ENCODE peak calls at places on chromosomes 5 and 9, in ten cellular contexts. H, R, B, K, G, W, Z, V, A and J are unnamed samples.

GRCh38 chr5:165781703-165782102 is 2276.3 kb downstream of the MAT2B start:
- DNase-seq in G (no peak), V (no peak), Z (no peak), A (no peak), B (no peak), H (no peak), R (no peak), K (no peak), W (no peak), J (no peak)

GRCh38 chr5:168317096-168317520 is 25.7 kb downstream of the WWC1 start:
- DNase-seq in A (no peak), W (no peak), K (no peak), Z (no peak), B (no peak), R (no peak), G (no peak), H (no peak), V (no peak), J (no peak)

GRCh38 chr9:133726401-133727276 is 11.5 kb downstream of the SARDH start:
- DNase-seq in V (no peak), H (peak), W (peak), Z (peak), K (peak), G (peak), A (peak), R (peak), B (peak), J (peak)

GRCh38 chr5:180521101-180521500 is 26.9 kb downstream of the CNOT6 start:
- DNase-seq in W (no peak), H (no peak), Z (no peak), K (no peak), A (no peak), R (no peak), V (no peak), B (no peak), G (no peak), J (no peak)

GRCh38 chr9:122116040-122116439 is 22.9 kb upstream of the TTLL11 start:
- DNase-seq in K (no peak), A (no peak), H (no peak), R (no peak), G (no peak), Z (no peak), B (no peak), V (no peak), W (no peak), J (no peak)

GRCh38 chr5:154849791-154850201 is 607 bp downstream of the FAXDC2 start:
- DNase-seq in G (no peak), R (no peak), Z (no peak), W (no peak), K (no peak), V (no peak), H (no peak), B (no peak), A (no peak), J (no peak)

GRCh38 chr5:81249240-81249639 is 16.1 kb downstream of the CKMT2 start:
- DNase-seq in Z (no peak), R (no peak), V (peak), W (no peak), G (no peak), K (no peak), B (no peak), A (no peak), H (no peak), J (no peak)

GRCh38 chr5:18772475-18772874 is 1138.2 kb downstream of the TAF11L14 start:
- DNase-seq in V (no peak), W (no peak), Z (no peak), H (no peak), B (no peak), A (no peak), G (peak), R (no peak), K (no peak), J (no peak)

GRCh38 chr9:93092171-93092991 is 3.6 kb upstream of the CARD19 start:
- DNase-seq in H (peak), W (no peak), Z (peak), R (peak), A (no peak), G (no peak), B (no peak), V (no peak), K (no peak), J (peak)

GRCh38 chr5:123960526-123960925 is 448.5 kb downstream of the CSNK1G3 start:
- DNase-seq in V (no peak), B (no peak), G (no peak), H (no peak), W (no peak), A (no peak), R (no peak), K (no peak), Z (no peak), J (no peak)

GRCh38 chr9:123375725-123376132 is 19.7 kb downstream of the CRB2 start:
- DNase-seq in R (no peak), H (peak), G (no peak), K (no peak), V (no peak), W (no peak), Z (peak), B (no peak), A (peak), J (peak)

GRCh38 chr5:3428355-3428754 is 167.3 kb upstream of the IRX1 start:
- DNase-seq in A (no peak), G (no peak), R (no peak), K (no peak), B (no peak), Z (no peak), W (no peak), H (no peak), V (no peak), J (no peak)

GRCh38 chr9:94134629-94135028 is 50.4 kb downstream of the PTPDC1 start:
- DNase-seq in R (no peak), K (no peak), A (no peak), B (no peak), Z (no peak), H (no peak), G (no peak), W (no peak), V (no peak), J (no peak)

GRCh38 chr9:10062629-10063395 is 550.0 kb downstream of the PTPRD start:
- DNase-seq in K (no peak), H (no peak), A (no peak), R (no peak), V (no peak), Z (no peak), B (no peak), W (no peak), G (no peak), J (no peak)

GRCh38 chr9:120985759-120986353 is 59.3 kb upstream of the TRAF1 start:
- DNase-seq in V (no peak), H (no peak), A (peak), R (no peak), K (no peak), G (peak), B (no peak), W (peak), Z (no peak), J (no peak)

GRCh38 chr5:100791376-100791775 is 111.7 kb downstream of the ST8SIA4 start:
- DNase-seq in R (no peak), V (no peak), G (no peak), A (no peak), H (no peak), W (no peak), K (no peak), Z (no peak), B (no peak), J (no peak)

GRCh38 chr5:177494356-177495195 is 2.8 kb downstream of the PDLIM7 start:
- DNase-seq in W (peak), K (peak), A (peak), G (peak), R (no peak), H (peak), B (no peak), Z (peak), V (no peak), J (peak)

GRCh38 chr5:139742173-139742903 is 53.3 kb upstream of the PSD2 start:
- DNase-seq in A (no peak), G (no peak), H (no peak), W (no peak), V (no peak), Z (no peak), R (no peak), K (no peak), B (no peak), J (no peak)

GRCh38 chr5:103621548-103621930 is 59.0 kb upstream of the NUDT12 start:
- DNase-seq in H (no peak), K (no peak), A (no peak), R (no peak), B (no peak), Z (no peak), W (no peak), V (no peak), G (no peak), J (no peak)

GRCh38 chr9:97855486-97855875 is 2.5 kb downstream of the FOXE1 start:
- DNase-seq in Z (no peak), K (no peak), W (no peak), V (no peak), A (no peak), R (no peak), H (no peak), B (no peak), G (no peak), J (no peak)

GRCh38 chr5:110899566-110900412 is 161.0 kb downstream of the SLC25A46 start:
- DNase-seq in V (no peak), B (no peak), K (no peak), W (no peak), Z (no peak), G (no peak), A (no peak), H (no peak), R (no peak), J (no peak)

GRCh38 chr5:133527311-133527710 is 85.0 kb downstream of the FSTL4 start:
- DNase-seq in G (no peak), R (no peak), V (peak), K (no peak), W (no peak), H (no peak), Z (no peak), A (no peak), B (no peak), J (no peak)

GRCh38 chr5:97266576-97266975 is 83.5 kb upstream of the RIOK2 start:
- DNase-seq in W (no peak), G (no peak), Z (peak), V (no peak), H (peak), K (no peak), B (no peak), R (no peak), A (no peak), J (no peak)

GRCh38 chr9:38195737-38196161 is 126.7 kb upstream of the SHB start:
- DNase-seq in K (no peak), W (no peak), Z (no peak), V (no peak), R (no peak), A (no peak), H (no peak), G (peak), B (no peak), J (no peak)

GRCh38 chr5:146796144-146796543 is 82.4 kb downstream of the PPP2R2B start:
- DNase-seq in H (no peak), R (no peak), Z (no peak), K (no peak), A (no peak), W (no peak), B (no peak), G (no peak), V (no peak), J (no peak)

GRCh38 chr9:69549310-69550202 is 122.6 kb downstream of the APBA1 start:
- DNase-seq in V (no peak), R (no peak), H (no peak), W (peak), G (peak), K (no peak), A (peak), B (no peak), Z (no peak), J (no peak)

GRCh38 chr9:131660466-131661405 is 79.1 kb downstream of the RAPGEF1 start:
- DNase-seq in B (no peak), A (no peak), G (no peak), R (no peak), H (no peak), Z (no peak), V (no peak), K (no peak), W (no peak), J (no peak)

GRCh38 chr9:120878188-120879130 is 1.5 kb upstream of the PHF19 start:
- DNase-seq in W (no peak), K (no peak), H (no peak), G (no peak), A (peak), V (no peak), B (no peak), Z (no peak), R (no peak), J (no peak)

GRCh38 chr9:76401580-76402354 is 7.5 kb upstream of the RFK start:
- DNase-seq in R (no peak), A (no peak), K (no peak), V (no peak), B (no peak), H (no peak), G (peak), W (no peak), Z (no peak), J (peak)

GRCh38 chr5:151772029-151772867 is 494 bp downstream of the G3BP1 start:
- DNase-seq in W (peak), A (peak), R (peak), B (no peak), G (peak), V (no peak), K (peak), H (no peak), Z (peak), J (peak)

GRCh38 chr9:125142560-125143376 is 560 bp downstream of the SCAI start:
- DNase-seq in H (peak), V (no peak), R (no peak), K (no peak), B (no peak), A (no peak), Z (peak), G (no peak), W (no peak), J (peak)

GRCh38 chr5:179906795-179907569 is 715 bp downstream of the TBC1D9B start:
- DNase-seq in B (no peak), W (peak), R (no peak), V (no peak), Z (peak), A (peak), H (peak), G (no peak), K (peak), J (peak)

GRCh38 chr9:74770508-74771261 is 117.0 kb downstream of the TRPM6 start:
- DNase-seq in Z (no peak), R (no peak), W (peak), K (peak), V (no peak), H (no peak), G (peak), B (no peak), A (peak), J (peak)

GRCh38 chr9:89984214-89984613 is 379.4 kb downstream of the GADD45G start:
- DNase-seq in A (no peak), G (no peak), K (no peak), H (no peak), V (no peak), W (no peak), R (no peak), Z (no peak), B (no peak), J (no peak)

GRCh38 chr9:127123239-127123935 is 952 bp upstream of the ANGPTL2 start:
- DNase-seq in H (peak), K (peak), B (no peak), A (no peak), V (no peak), W (no peak), R (no peak), Z (peak), G (no peak), J (no peak)

GRCh38 chr5:95615164-95615467 is 4.8 kb upstream of the GPR150 start:
- DNase-seq in K (no peak), G (no peak), W (no peak), B (no peak), R (no peak), V (no peak), A (no peak), Z (no peak), H (no peak), J (no peak)

GRCh38 chr9:96186601-96187011 is 115.4 kb downstream of the HSD17B3 start:
- DNase-seq in B (no peak), G (no peak), V (no peak), A (no peak), Z (peak), H (peak), R (peak), W (no peak), K (peak), J (peak)

GRCh38 chr9:130638278-130639118 is 25.9 kb upstream of the PRDM12 start:
- DNase-seq in K (no peak), H (no peak), W (no peak), R (no peak), V (no peak), A (no peak), B (no peak), G (no peak), Z (no peak), J (no peak)

GRCh38 chr9:108119530-108120113 is 630.1 kb upstream of the KLF4 start:
- DNase-seq in H (no peak), R (no peak), W (no peak), V (no peak), G (no peak), A (no peak), K (peak), Z (no peak), B (no peak), J (no peak)

GRCh38 chr5:57195060-57195459 is 21.2 kb downstream of the GPBP1 start:
- DNase-seq in Z (no peak), V (no peak), B (no peak), G (no peak), W (no peak), H (no peak), R (no peak), A (no peak), K (no peak), J (no peak)

DNA sequence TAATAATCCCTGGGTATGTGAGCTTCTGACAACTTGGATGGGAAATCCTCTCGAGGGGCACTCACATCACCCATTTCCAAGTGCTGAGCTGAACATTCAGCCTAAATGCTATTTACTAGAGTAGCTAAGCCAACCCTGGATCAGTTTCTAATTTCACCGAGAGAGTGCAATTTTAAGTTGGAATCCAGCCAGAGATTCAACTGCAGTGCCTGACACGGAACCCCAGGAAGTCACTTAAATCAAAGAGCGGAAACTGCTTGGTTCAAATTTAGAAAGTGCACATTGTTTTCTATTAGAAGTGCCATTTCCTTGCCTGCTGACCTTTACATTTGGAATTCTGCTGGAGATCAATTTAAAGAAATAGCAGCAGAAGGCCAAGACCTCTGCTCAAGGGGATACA is 8.8 kb downstream of the SPRY4 start:
- DNase-seq in W (peak), A (no peak), G (no peak), R (no peak), Z (no peak), B (no peak), K (no peak), H (no peak), V (no peak), J (no peak)
- TF ChIP-seq EP300 in W (no peak), A (no peak), G (no peak), R (no peak), Z (no peak), B (no peak), K (no peak), H (no peak), V (no peak), J (no peak)

GRCh38 chr5:143001764-143002351 is 231.7 kb downstream of the ARHGAP26 start:
- DNase-seq in G (no peak), A (no peak), R (no peak), W (no peak), H (no peak), V (no peak), Z (no peak), B (no peak), K (no peak), J (no peak)

GRCh38 chr5:143002459-143003327 is 232.5 kb downstream of the ARHGAP26 start:
- DNase-seq in R (no peak), V (no peak), Z (no peak), G (peak), K (peak), H (no peak), A (peak), B (no peak), W (no peak), J (peak)

GRCh38 chr5:143006511-143006910 is 236.3 kb downstream of the ARHGAP26 start:
- DNase-seq in A (no peak), K (no peak), H (no peak), R (no peak), G (no peak), B (no peak), W (no peak), V (no peak), Z (no peak), J (no peak)

GRCh38 chr5:143004361-143004802 is 234.2 kb downstream of the ARHGAP26 start:
- DNase-seq in G (no peak), W (no peak), R (no peak), V (no peak), A (no peak), B (no peak), Z (no peak), H (no peak), K (no peak), J (no peak)

DNA sequence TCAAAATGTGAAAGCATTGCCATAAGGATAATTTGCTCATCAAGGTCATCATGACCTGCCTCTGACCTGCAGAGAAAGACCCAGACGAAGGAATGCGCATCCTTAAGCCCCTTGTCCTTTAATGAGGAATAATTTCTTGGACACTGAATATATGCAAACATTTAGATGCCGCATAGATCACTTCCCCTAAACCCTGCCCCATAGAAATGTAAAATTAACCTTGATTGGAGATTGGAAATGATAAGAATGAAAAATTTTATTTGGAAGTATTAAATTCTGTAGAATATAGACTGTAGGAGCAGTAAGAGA is 233.1 kb downstream of the ARHGAP26 start:
- DNase-seq in K (no peak), H (no peak), R (no peak), V (no peak), Z (no peak), G (no peak), A (no peak), W (no peak), B (no peak), J (no peak)
- TF ChIP-seq CTCF in K (no peak), H (no peak), R (no peak), V (no peak), Z (no peak), G (no peak), A (no peak), W (no peak), B (no peak), J (no peak)

GRCh38 chr5:116810937-116811336 is 236.3 kb upstream of the SEMA6A start:
- DNase-seq in Z (no peak), R (no peak), W (no peak), A (no peak), H (no peak), B (no peak), K (no peak), G (no peak), V (no peak), J (no peak)

GRCh38 chr5:116813906-116814305 is 239.3 kb upstream of the SEMA6A start:
- DNase-seq in G (no peak), H (no peak), Z (no peak), A (no peak), R (no peak), W (no peak), V (no peak), K (no peak), B (no peak), J (no peak)

GRCh38 chr5:116814656-116815055 is 240.0 kb upstream of the SEMA6A start:
- DNase-seq in K (no peak), B (no peak), G (no peak), Z (no peak), W (no peak), V (no peak), R (no peak), A (no peak), H (no peak), J (no peak)

GRCh38 chr5:116815081-116815480 is 240.5 kb upstream of the SEMA6A start:
- DNase-seq in B (no peak), A (no peak), R (no peak), G (no peak), V (no peak), Z (no peak), K (no peak), H (no peak), W (no peak), J (no peak)
- TF ChIP-seq EP300 in B (no peak), A (no peak), R (no peak), G (no peak), V (no peak), Z (no peak), K (no peak), H (no peak), W (no peak), J (no peak)

GRCh38 chr9:111959468-111959941 is 62.9 kb downstream of the UGCG start:
- DNase-seq in Z (no peak), K (peak), R (no peak), G (peak), B (no peak), A (no peak), W (no peak), V (no peak), H (no peak), J (peak)
- TF ChIP-seq CTCF in Z (no peak), K (no peak), R (no peak), G (no peak), B (no peak), A (no peak), W (no peak), V (no peak), H (no peak), J (no peak)